ENCODE peak calls at places on chromosomes 7 and 10, in nine cellular contexts. One of them, this sample, is unnamed.

GRCh38 chr10:54854389-54854788 is 53.4 kb upstream of the PCDH15 start:
- DNase-seq in body of pancreas: no peak
- DNase-seq in HCEC 1CT: no peak
- DNase-seq in GM12891: no peak
- DNase-seq in mesothelial cell of epicardium: no peak
- DNase-seq in astrocyte of the cerebellum: no peak
- DNase-seq in osteocyte: no peak
- DNase-seq in A549: no peak
- DNase-seq in cardiac muscle cell: no peak
- DNase-seq in this sample: no peak

GRCh38 chr7:136062625-136063336 is 85.6 kb upstream of the MTPN start:
- DNase-seq in cardiac muscle cell: no peak
- DNase-seq in osteocyte: no peak
- DNase-seq in mesothelial cell of epicardium: no peak
- DNase-seq in HCEC 1CT: no peak
- DNase-seq in body of pancreas: no peak
- DNase-seq in astrocyte of the cerebellum: no peak
- DNase-seq in A549: no peak
- DNase-seq in GM12891: no peak
- DNase-seq in this sample: no peak

GRCh38 chr7:120926943-120927346 is 23.6 kb upstream of the ING3 start:
- DNase-seq in A549: no peak
- DNase-seq in osteocyte: no peak
- DNase-seq in body of pancreas: no peak
- DNase-seq in HCEC 1CT: no peak
- DNase-seq in cardiac muscle cell: no peak
- DNase-seq in mesothelial cell of epicardium: no peak
- DNase-seq in GM12891: no peak
- DNase-seq in astrocyte of the cerebellum: no peak
- DNase-seq in this sample: no peak

GRCh38 chr7:19773361-19773760 is at the start of gene TMEM196:
- DNase-seq in A549: no peak
- DNase-seq in astrocyte of the cerebellum: no peak
- DNase-seq in body of pancreas: no peak
- DNase-seq in cardiac muscle cell: peak; percentile 2
- DNase-seq in HCEC 1CT: no peak
- DNase-seq in GM12891: no peak
- DNase-seq in osteocyte: no peak
- DNase-seq in mesothelial cell of epicardium: no peak
- DNase-seq in this sample: no peak

GRCh38 chr7:42967391-42967790 is 35.2 kb downstream of the MRPL32 start:
- DNase-seq in A549: no peak
- DNase-seq in mesothelial cell of epicardium: no peak
- DNase-seq in body of pancreas: no peak
- DNase-seq in astrocyte of the cerebellum: no peak
- DNase-seq in osteocyte: no peak
- DNase-seq in GM12891: no peak
- DNase-seq in HCEC 1CT: no peak
- DNase-seq in cardiac muscle cell: no peak
- DNase-seq in this sample: no peak

GRCh38 chr7:12139421-12139820 is 71.7 kb upstream of the TMEM106B start:
- DNase-seq in GM12891: no peak
- DNase-seq in osteocyte: no peak
- DNase-seq in cardiac muscle cell: no peak
- DNase-seq in HCEC 1CT: peak; percentile 69
- DNase-seq in mesothelial cell of epicardium: no peak
- DNase-seq in body of pancreas: no peak
- DNase-seq in A549: no peak
- DNase-seq in astrocyte of the cerebellum: peak; percentile 97
- DNase-seq in this sample: no peak

GRCh38 chr7:137345799-137346449 is 2.4 kb upstream of the PTN start:
- DNase-seq in A549: no peak
- DNase-seq in GM12891: no peak
- DNase-seq in mesothelial cell of epicardium: no peak
- DNase-seq in astrocyte of the cerebellum: no peak
- DNase-seq in osteocyte: no peak
- DNase-seq in cardiac muscle cell: peak; percentile 14
- DNase-seq in body of pancreas: no peak
- DNase-seq in HCEC 1CT: no peak
- DNase-seq in this sample: peak; percentile 11

GRCh38 chr10:50850576-50851340 is 34.7 kb downstream of the A1CF start:
- DNase-seq in cardiac muscle cell: peak; percentile 29
- DNase-seq in GM12891: no peak
- DNase-seq in A549: no peak
- DNase-seq in HCEC 1CT: no peak
- DNase-seq in astrocyte of the cerebellum: no peak
- DNase-seq in body of pancreas: no peak
- DNase-seq in osteocyte: no peak
- DNase-seq in mesothelial cell of epicardium: no peak
- DNase-seq in this sample: no peak

GRCh38 chr10:5089869-5090268 is 4.3 kb upstream of the AKR1C3 start:
- DNase-seq in GM12891: no peak
- DNase-seq in A549: no peak
- DNase-seq in body of pancreas: no peak
- DNase-seq in astrocyte of the cerebellum: no peak
- DNase-seq in osteocyte: no peak
- DNase-seq in HCEC 1CT: peak; percentile 53
- DNase-seq in cardiac muscle cell: peak; percentile 49
- DNase-seq in mesothelial cell of epicardium: no peak
- DNase-seq in this sample: peak; percentile 53

GRCh38 chr7:23349484-23350157 is 50.5 kb downstream of the MALSU1 start:
- DNase-seq in HCEC 1CT: peak; percentile 92
- DNase-seq in body of pancreas: no peak
- DNase-seq in GM12891: no peak
- DNase-seq in mesothelial cell of epicardium: no peak
- DNase-seq in osteocyte: no peak
- DNase-seq in A549: no peak
- DNase-seq in astrocyte of the cerebellum: peak; percentile 62
- DNase-seq in cardiac muscle cell: peak; percentile 66
- DNase-seq in this sample: no peak

GRCh38 chr7:133646493-133647154 is 393.7 kb downstream of the EXOC4 start:
- DNase-seq in mesothelial cell of epicardium: no peak
- DNase-seq in osteocyte: no peak
- DNase-seq in HCEC 1CT: no peak
- DNase-seq in astrocyte of the cerebellum: no peak
- DNase-seq in body of pancreas: no peak
- DNase-seq in GM12891: no peak
- DNase-seq in A549: no peak
- DNase-seq in cardiac muscle cell: peak; percentile 3
- DNase-seq in this sample: no peak

GRCh38 chr10:63798599-63799498 is 277.6 kb downstream of the REEP3 start:
- DNase-seq in A549: no peak
- DNase-seq in HCEC 1CT: peak; percentile 81
- DNase-seq in cardiac muscle cell: peak; percentile 93
- DNase-seq in mesothelial cell of epicardium: no peak
- DNase-seq in body of pancreas: peak; percentile 73
- DNase-seq in GM12891: no peak
- DNase-seq in osteocyte: no peak
- DNase-seq in astrocyte of the cerebellum: peak; percentile 100
- DNase-seq in this sample: peak; percentile 12

GRCh38 chr7:17239683-17240521 is 58.5 kb upstream of the AHR start:
- DNase-seq in astrocyte of the cerebellum: no peak
- DNase-seq in HCEC 1CT: peak; percentile 44
- DNase-seq in mesothelial cell of epicardium: no peak
- DNase-seq in body of pancreas: no peak
- DNase-seq in GM12891: no peak
- DNase-seq in osteocyte: no peak
- DNase-seq in A549: peak; percentile 35
- DNase-seq in cardiac muscle cell: peak; percentile 62
- DNase-seq in this sample: no peak

GRCh38 chr7:108459922-108460551 is 3.8 kb upstream of the NRCAM start:
- DNase-seq in A549: peak; percentile 55
- DNase-seq in mesothelial cell of epicardium: no peak
- DNase-seq in body of pancreas: peak; percentile 40
- DNase-seq in astrocyte of the cerebellum: no peak
- DNase-seq in HCEC 1CT: peak; percentile 29
- DNase-seq in osteocyte: no peak
- DNase-seq in GM12891: no peak
- DNase-seq in cardiac muscle cell: peak; percentile 55
- DNase-seq in this sample: peak; percentile 54

GRCh38 chr7:11489280-11489679 is 342.7 kb downstream of the THSD7A start:
- DNase-seq in HCEC 1CT: no peak
- DNase-seq in A549: no peak
- DNase-seq in mesothelial cell of epicardium: no peak
- DNase-seq in body of pancreas: no peak
- DNase-seq in osteocyte: no peak
- DNase-seq in GM12891: no peak
- DNase-seq in astrocyte of the cerebellum: no peak
- DNase-seq in cardiac muscle cell: no peak
- DNase-seq in this sample: no peak

GRCh38 chr7:1725199-1725701 is 55.2 kb downstream of the ELFN1 start:
- DNase-seq in HCEC 1CT: no peak
- DNase-seq in A549: no peak
- DNase-seq in body of pancreas: peak; percentile 71
- DNase-seq in cardiac muscle cell: peak; percentile 21
- DNase-seq in mesothelial cell of epicardium: no peak
- DNase-seq in osteocyte: no peak
- DNase-seq in astrocyte of the cerebellum: no peak
- DNase-seq in GM12891: no peak
- DNase-seq in this sample: no peak

GRCh38 chr7:79810945-79811344 is 323.7 kb upstream of the GNAI1 start:
- DNase-seq in body of pancreas: no peak
- DNase-seq in astrocyte of the cerebellum: no peak
- DNase-seq in HCEC 1CT: no peak
- DNase-seq in cardiac muscle cell: peak; percentile 22
- DNase-seq in A549: no peak
- DNase-seq in osteocyte: no peak
- DNase-seq in GM12891: no peak
- DNase-seq in mesothelial cell of epicardium: no peak
- DNase-seq in this sample: no peak

GRCh38 chr7:114819629-114820362 is 102.1 kb upstream of the MDFIC start:
- DNase-seq in body of pancreas: no peak
- DNase-seq in cardiac muscle cell: peak; percentile 96
- DNase-seq in mesothelial cell of epicardium: no peak
- DNase-seq in GM12891: no peak
- DNase-seq in A549: peak; percentile 67
- DNase-seq in HCEC 1CT: peak; percentile 98
- DNase-seq in astrocyte of the cerebellum: peak; percentile 80
- DNase-seq in osteocyte: no peak
- DNase-seq in this sample: no peak

GRCh38 chr7:105644937-105645336 is 63.6 kb upstream of the EFCAB10 start:
- DNase-seq in HCEC 1CT: no peak
- DNase-seq in cardiac muscle cell: no peak
- DNase-seq in mesothelial cell of epicardium: no peak
- DNase-seq in osteocyte: no peak
- DNase-seq in astrocyte of the cerebellum: no peak
- DNase-seq in body of pancreas: no peak
- DNase-seq in A549: no peak
- DNase-seq in GM12891: no peak
- DNase-seq in this sample: no peak

GRCh38 chr7:50534690-50535290 is 30.4 kb downstream of the DDC start:
- DNase-seq in cardiac muscle cell: peak; percentile 98
- DNase-seq in HCEC 1CT: peak; percentile 98
- DNase-seq in body of pancreas: no peak
- DNase-seq in osteocyte: no peak
- DNase-seq in A549: peak; percentile 87
- DNase-seq in astrocyte of the cerebellum: peak; percentile 94
- DNase-seq in mesothelial cell of epicardium: no peak
- DNase-seq in GM12891: no peak
- DNase-seq in this sample: peak; percentile 21

GRCh38 chr10:115948415-115948814 is 324.6 kb downstream of the GFRA1 start:
- DNase-seq in body of pancreas: no peak
- DNase-seq in cardiac muscle cell: peak; percentile 33
- DNase-seq in mesothelial cell of epicardium: no peak
- DNase-seq in A549: no peak
- DNase-seq in astrocyte of the cerebellum: peak; percentile 36
- DNase-seq in HCEC 1CT: peak; percentile 60
- DNase-seq in GM12891: no peak
- DNase-seq in osteocyte: no peak
- DNase-seq in this sample: no peak

GRCh38 chr7:55641273-55641691 is 69.0 kb upstream of the VOPP1 start:
- DNase-seq in mesothelial cell of epicardium: no peak
- DNase-seq in A549: peak; percentile 41
- DNase-seq in osteocyte: no peak
- DNase-seq in cardiac muscle cell: peak; percentile 89
- DNase-seq in astrocyte of the cerebellum: peak; percentile 74
- DNase-seq in body of pancreas: peak; percentile 76
- DNase-seq in HCEC 1CT: peak; percentile 77
- DNase-seq in GM12891: peak; percentile 20
- DNase-seq in this sample: peak; percentile 69

GRCh38 chr7:21944616-21945373 is 904 bp downstream of the CDCA7L start:
- DNase-seq in cardiac muscle cell: peak; percentile 18
- DNase-seq in GM12891: no peak
- DNase-seq in HCEC 1CT: peak; percentile 22
- DNase-seq in A549: peak; percentile 16
- DNase-seq in astrocyte of the cerebellum: peak; percentile 4
- DNase-seq in mesothelial cell of epicardium: peak; percentile 52
- DNase-seq in body of pancreas: peak; percentile 81
- DNase-seq in osteocyte: no peak
- DNase-seq in this sample: peak; percentile 67

GRCh38 chr10:58189269-58189668 is 78.4 kb downstream of the IPMK start:
- DNase-seq in astrocyte of the cerebellum: no peak
- DNase-seq in body of pancreas: no peak
- DNase-seq in A549: no peak
- DNase-seq in cardiac muscle cell: peak; percentile 5
- DNase-seq in HCEC 1CT: no peak
- DNase-seq in GM12891: no peak
- DNase-seq in osteocyte: no peak
- DNase-seq in mesothelial cell of epicardium: no peak
- DNase-seq in this sample: peak; percentile 17